ENCODE peak calls at places on chromosome 13, in eight cellular contexts. S, G, M, F, T, U, A and Q are unnamed samples.

GRCh38 chr13:23504188-23504587 is 66.0 kb upstream of the TNFRSF19 start:
- DNase-seq in S (no peak), M (no peak), G (no peak), F (peak; percentile 5), T (no peak), U (no peak), A (no peak), Q (no peak)

GRCh38 chr13:49421391-49421790 is 22.5 kb downstream of the CAB39L start:
- DNase-seq in M (no peak), F (no peak), U (no peak), S (no peak), T (no peak), G (peak; percentile 51), A (no peak), Q (peak; percentile 13)

GRCh38 chr13:66553391-66553790 is 676.7 kb downstream of the PCDH9 start:
- DNase-seq in S (no peak), G (no peak), T (no peak), F (no peak), A (no peak), U (no peak), M (no peak), Q (no peak)

GRCh38 chr13:97976551-97977375 is 23.3 kb downstream of the IPO5 start:
- DNase-seq in T (peak; percentile 96), F (peak; percentile 92), M (peak; percentile 36), U (no peak), A (peak; percentile 8), S (peak; percentile 48), G (no peak), Q (no peak)

GRCh38 chr13:21567714-21568113 is 36.3 kb downstream of the MICU2 start:
- DNase-seq in U (no peak), G (no peak), F (peak; percentile 52), A (no peak), M (no peak), S (no peak), T (no peak), Q (no peak)

GRCh38 chr13:94309576-94309975 is 169.9 kb downstream of the DCT start:
- DNase-seq in F (no peak), U (no peak), T (no peak), M (no peak), S (no peak), A (no peak), G (no peak), Q (no peak)

GRCh38 chr13:29522044-29522685 is 73.3 kb downstream of the SLC7A1 start:
- DNase-seq in G (no peak), T (no peak), S (peak; percentile 38), M (no peak), A (no peak), U (peak; percentile 18), F (peak; percentile 95), Q (no peak)

GRCh38 chr13:29901714-29902631 is 51.6 kb upstream of the UBL3 start:
- DNase-seq in M (no peak), S (no peak), T (no peak), F (peak; percentile 76), A (no peak), G (peak; percentile 62), U (no peak), Q (peak; percentile 15)

GRCh38 chr13:86445584-86446140 is 646.4 kb upstream of the SLITRK6 start:
- DNase-seq in S (no peak), A (no peak), T (no peak), F (no peak), U (no peak), G (no peak), M (no peak), Q (no peak)

GRCh38 chr13:45441633-45442032 is 23.1 kb upstream of the COG3 start:
- DNase-seq in F (no peak), U (no peak), M (no peak), T (no peak), S (no peak), G (no peak), A (no peak), Q (no peak)

GRCh38 chr13:21079761-21080730 is 18.7 kb upstream of the LATS2 start:
- DNase-seq in T (no peak), U (no peak), F (peak; percentile 87), G (no peak), S (no peak), A (no peak), M (no peak), Q (no peak)

GRCh38 chr13:24233351-24233901 is 72.9 kb downstream of the SPATA13 start:
- DNase-seq in T (no peak), F (no peak), M (no peak), G (no peak), A (no peak), U (no peak), S (no peak), Q (no peak)

GRCh38 chr13:52779028-52779612 is 39.5 kb upstream of the CNMD start:
- DNase-seq in S (no peak), M (no peak), G (no peak), T (no peak), U (no peak), F (no peak), A (no peak), Q (no peak)

GRCh38 chr13:29707876-29708543 is 112.5 kb upstream of the SLC7A1 start:
- DNase-seq in S (no peak), U (no peak), M (no peak), G (peak; percentile 68), T (no peak), A (no peak), F (no peak), Q (peak; percentile 31)

GRCh38 chr13:25973576-25973975 is 78.2 kb downstream of the SHISA2 start:
- DNase-seq in F (no peak), M (no peak), T (no peak), G (peak; percentile 63), A (no peak), S (no peak), U (no peak), Q (no peak)

GRCh38 chr13:42380420-42381164 is 108.6 kb downstream of the AKAP11 start:
- DNase-seq in M (no peak), F (peak; percentile 18), T (no peak), S (no peak), G (no peak), A (no peak), U (no peak), Q (no peak)

GRCh38 chr13:102903659-102904407 is 58.0 kb downstream of the ERCC5 start:
- DNase-seq in M (no peak), F (no peak), A (no peak), G (no peak), S (no peak), T (no peak), U (no peak), Q (no peak)

GRCh38 chr13:48813518-48813917 is 159.8 kb downstream of the CYSLTR2 start:
- DNase-seq in U (no peak), A (no peak), T (no peak), F (no peak), M (no peak), S (no peak), G (no peak), Q (no peak)

GRCh38 chr13:35140321-35140720 is 198.3 kb downstream of the NBEA start:
- DNase-seq in U (no peak), T (no peak), G (no peak), A (no peak), F (no peak), S (no peak), M (no peak), Q (no peak)

GRCh38 chr13:37488682-37489081 is 109.9 kb downstream of the POSTN start:
- DNase-seq in F (no peak), A (no peak), M (no peak), T (no peak), G (no peak), S (no peak), U (no peak), Q (no peak)

GRCh38 chr13:30639671-30640070 is 22.0 kb downstream of the USPL1 start:
- DNase-seq in M (no peak), F (peak; percentile 60), T (no peak), S (no peak), U (no peak), G (no peak), A (no peak), Q (no peak)

GRCh38 chr13:35927554-35927953 is 203.6 kb downstream of the DCLK1 start:
- DNase-seq in T (no peak), A (no peak), G (no peak), M (no peak), F (peak; percentile 18), U (no peak), S (peak; percentile 3), Q (no peak)

GRCh38 chr13:27918041-27918917 is 1.5 kb upstream of the PDX1 start:
- DNase-seq in A (no peak), S (no peak), T (no peak), M (no peak), G (no peak), U (no peak), F (peak; percentile 68), Q (no peak)

GRCh38 chr13:105147481-105147880 is 1388.0 kb downstream of the EFNB2 start:
- DNase-seq in G (no peak), T (no peak), S (no peak), M (no peak), A (no peak), F (no peak), U (no peak), Q (no peak)

GRCh38 chr13:103772576-103772975 is 706.4 kb upstream of the SLC10A2 start:
- DNase-seq in S (no peak), F (no peak), T (no peak), G (no peak), U (no peak), A (no peak), M (no peak), Q (no peak)

GRCh38 chr13:114118086-114118762 is 14.2 kb downstream of the RASA3 start:
- DNase-seq in U (no peak), S (no peak), G (no peak), M (no peak), F (peak; percentile 95), A (no peak), T (no peak), Q (no peak)
- H3K4me1 ChIP-seq in U (peaks cover 25% of the 10 kb centered on the region), S (peaks cover 6% of the 10 kb centered on the region), G (peaks cover 80% of the 10 kb centered on the region), M (peaks cover 70% of the 10 kb centered on the region), F (peaks cover 29% of the 10 kb centered on the region), A (peaks cover 71% of the 10 kb centered on the region), T (peaks cover 48% of the 10 kb centered on the region), Q (peaks cover 76% of the 10 kb centered on the region)

GRCh38 chr13:110664673-110665072 is 41.2 kb downstream of the CARS2 start:
- DNase-seq in F (no peak), M (no peak), S (no peak), T (no peak), G (no peak), A (no peak), U (no peak), Q (no peak)
- H3K27ac ChIP-seq in F (no peak overlapping the region), M (no peak overlapping the region), S (no peak overlapping the region), T (no peak overlapping the region), G (no peak overlapping the region), A (no peak overlapping the region), U (no peak overlapping the region), Q (no peak overlapping the region)

GRCh38 chr13:72693832-72694231 is 33.6 kb downstream of the MZT1 start:
- DNase-seq in U (no peak), G (no peak), T (no peak), A (no peak), F (no peak), M (no peak), S (no peak), Q (no peak)
- H3K4me3 ChIP-seq in U (no peak overlapping the region), G (no peak overlapping the region), T (no peak overlapping the region), A (no peak overlapping the region), F (no peak overlapping the region), M (no peak overlapping the region), S (no peak overlapping the region), Q (no peak overlapping the region)

DNA sequence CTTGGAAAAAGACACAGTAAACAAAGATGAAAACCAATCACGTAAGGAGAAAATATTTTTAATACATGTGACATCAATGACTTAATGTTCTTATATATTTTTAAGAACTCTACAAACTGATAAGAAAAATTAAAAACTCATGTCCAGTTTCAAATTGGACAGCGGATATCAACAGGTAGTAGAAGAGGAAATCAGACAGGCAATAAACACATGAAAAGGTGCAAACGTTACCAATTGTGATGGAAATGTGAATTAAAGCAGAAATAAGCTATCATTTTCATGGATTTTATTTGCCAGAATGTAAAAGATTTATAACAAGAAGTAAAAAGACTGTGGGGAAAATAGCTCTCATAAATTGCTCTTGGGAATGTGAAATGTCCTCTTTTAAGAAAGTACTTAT is 382.3 kb downstream of the DLEU7 start:
- DNase-seq in M (no peak), G (no peak), T (no peak), F (no peak), U (no peak), S (no peak), A (no peak), Q (no peak)
- H3K4me1 ChIP-seq in M (no peaks in the 10 kb centered on the region), G (no peaks in the 10 kb centered on the region), T (no peaks in the 10 kb centered on the region), F (peaks cover 2% of the 10 kb centered on the region), U (no peaks in the 10 kb centered on the region), S (no peaks in the 10 kb centered on the region), A (no peaks in the 10 kb centered on the region), Q (no peaks in the 10 kb centered on the region)